ENCODE peak calls at places on chromosome 11, in six cellular contexts. U is ELR, H is endothelial cell, C is IMR-90, Q is iPS DF 6.9, D is astrocyte of the spinal cord. V is an unnamed sample.

GRCh38 chr11:128518493-128519207 is 68.7 kb downstream of the ETS1 start:
- DNase-seq in H (no peak), U (peak), C (no peak), Q (no peak), D (peak), V (no peak)

GRCh38 chr11:1175461-1176223 is 17.9 kb downstream of the MUC5AC start:
- DNase-seq in Q (no peak), D (no peak), U (no peak), H (no peak), C (no peak), V (no peak)

GRCh38 chr11:100585728-100586127 is 101.4 kb upstream of the ARHGAP42 start:
- DNase-seq in Q (no peak), U (no peak), H (no peak), D (no peak), C (no peak), V (no peak)

GRCh38 chr11:16817321-16817720 is 78.9 kb downstream of the C11orf58 start:
- DNase-seq in U (no peak), H (no peak), D (no peak), C (no peak), Q (no peak), V (no peak)

GRCh38 chr11:119023741-119024140 is 5.2 kb downstream of the TRAPPC4 start:
- DNase-seq in D (no peak), U (no peak), C (no peak), H (no peak), Q (no peak), V (no peak)

GRCh38 chr11:37502202-37502601 is 904.2 kb upstream of the RAG2 start:
- DNase-seq in H (no peak), U (peak), Q (no peak), D (peak), C (peak), V (no peak)

GRCh38 chr11:73217131-73217809 is 811 bp upstream of the P2RY2 start:
- DNase-seq in H (no peak), Q (no peak), U (no peak), D (no peak), C (no peak), V (peak)

GRCh38 chr11:66183581-66184048 is 84.8 kb upstream of the RAB1B start:
- DNase-seq in D (no peak), C (no peak), H (no peak), U (peak), Q (no peak), V (no peak)

GRCh38 chr11:60118333-60118732 is 29.9 kb downstream of the MS4A2 start:
- DNase-seq in C (no peak), H (no peak), U (peak), Q (no peak), D (no peak), V (no peak)

GRCh38 chr11:35012467-35013191 is 96.2 kb downstream of the PDHX start:
- DNase-seq in D (no peak), C (no peak), U (no peak), Q (no peak), H (no peak), V (no peak)

GRCh38 chr11:77602385-77603105 is 12.8 kb downstream of the AQP11 start:
- DNase-seq in H (no peak), U (peak), Q (no peak), C (peak), D (peak), V (no peak)

GRCh38 chr11:134654161-134654915 is 242.3 kb upstream of the B3GAT1 start:
- DNase-seq in U (no peak), Q (no peak), D (no peak), H (no peak), C (no peak), V (no peak)

GRCh38 chr11:64568584-64569140 is 22.4 kb upstream of the SLC22A12 start:
- DNase-seq in C (no peak), Q (no peak), H (no peak), D (no peak), U (no peak), V (no peak)

GRCh38 chr11:75851203-75851602 is 36.2 kb downstream of the UVRAG start:
- DNase-seq in Q (no peak), D (no peak), H (no peak), C (no peak), U (no peak), V (no peak)

GRCh38 chr11:1531961-1532586 is 40.0 kb downstream of the DUSP8 start:
- DNase-seq in H (no peak), C (no peak), D (peak), Q (no peak), U (peak), V (peak)

V was measured in aorta.